ENCODE peak calls at places on chromosomes 13 and 19, in ten cellular contexts. P, O, V, Z, S, K, Y, B, A and D are unnamed samples.

GRCh38 chr19:12952488-12953455 is 4.3 kb downstream of the GADD45GIP1 start:
- DNase-seq in S (no peak), O (no peak), V (no peak), K (no peak), Z (peak; percentile 89), B (no peak), A (peak; percentile 89), P (peak; percentile 35), Y (peak; percentile 88), D (no peak)

GRCh38 chr13:97259787-97260641 is 37.9 kb downstream of the MBNL2 start:
- DNase-seq in Y (peak; percentile 84), B (no peak), Z (peak; percentile 86), P (no peak), S (no peak), O (no peak), A (peak; percentile 74), V (no peak), K (peak; percentile 53), D (no peak)

GRCh38 chr19:47239610-47240296 is 8.8 kb upstream of the BBC3 start:
- DNase-seq in P (no peak), K (no peak), A (peak; percentile 37), B (no peak), S (no peak), Z (peak; percentile 71), V (peak; percentile 66), Y (peak; percentile 47), O (no peak), D (no peak)

GRCh38 chr13:51000576-51001260 is 91.1 kb downstream of the RNASEH2B start:
- DNase-seq in S (no peak), V (no peak), Y (peak; percentile 42), K (no peak), A (peak; percentile 80), P (no peak), O (peak; percentile 40), B (peak; percentile 11), Z (peak; percentile 66), D (peak; percentile 38)

GRCh38 chr19:815775-816499 is 5.8 kb downstream of the PLPPR3 start:
- DNase-seq in P (no peak), K (no peak), B (no peak), A (no peak), Y (no peak), O (no peak), V (no peak), Z (no peak), S (no peak), D (no peak)

GRCh38 chr19:35742121-35742724 is at the start of gene IGFLR1:
- DNase-seq in B (no peak), Z (no peak), S (no peak), K (no peak), P (no peak), A (no peak), V (peak; percentile 70), O (no peak), Y (no peak), D (no peak)

GRCh38 chr13:98265669-98266551 is 88.8 kb upstream of the RNF113B start:
- DNase-seq in Z (no peak), A (peak; percentile 65), O (no peak), Y (peak; percentile 64), B (no peak), S (no peak), V (no peak), K (no peak), P (no peak), D (peak; percentile 51)

GRCh38 chr13:95298971-95299627 is 2.2 kb downstream of the ABCC4 start:
- DNase-seq in P (no peak), Y (peak; percentile 94), Z (peak; percentile 72), S (no peak), K (no peak), B (peak; percentile 71), V (no peak), O (no peak), A (peak; percentile 82), D (peak; percentile 64)

GRCh38 chr19:52991484-52991883 is 22.2 kb upstream of the ERVV-1 start:
- DNase-seq in Y (peak; percentile 37), P (no peak), B (no peak), V (no peak), K (no peak), S (peak; percentile 4), O (peak; percentile 2), Z (peak; percentile 46), A (peak; percentile 52), D (no peak)

GRCh38 chr19:14162871-14163297 is 26.5 kb upstream of the ASF1B start:
- DNase-seq in O (no peak), Y (no peak), K (no peak), S (no peak), P (no peak), A (no peak), B (no peak), Z (no peak), V (no peak), D (no peak)

DNA sequence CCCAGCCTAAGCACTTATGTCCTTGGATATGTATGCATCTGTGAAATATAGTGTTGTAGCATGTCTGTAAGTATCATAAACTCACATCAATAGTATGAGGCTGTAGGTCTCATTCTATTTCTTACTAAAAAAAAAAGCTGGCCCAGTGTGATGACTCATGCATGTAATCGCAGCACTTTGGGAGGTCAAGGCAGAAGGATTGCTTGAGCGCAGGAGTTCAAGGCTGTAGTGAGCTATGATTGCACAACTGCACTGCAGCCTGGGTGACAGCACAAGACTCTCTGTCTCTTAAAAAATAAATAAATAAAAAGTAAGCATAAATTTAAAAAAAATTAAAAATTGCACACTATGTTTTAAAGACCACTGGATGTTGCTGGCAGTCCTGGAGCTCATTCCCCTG is 79.1 kb upstream of the SPATA13 start:
- DNase-seq in Z (peak; percentile 40), Y (peak; percentile 58), S (no peak), B (no peak), P (no peak), V (no peak), K (no peak), A (peak; percentile 75), O (no peak), D (no peak)
- H3K4me3 ChIP-seq in Z (no peak overlapping the region), Y (no peak overlapping the region), S (no peak overlapping the region), B (no peak overlapping the region), P (no peak overlapping the region), V (no peak overlapping the region), K (no peak overlapping the region), A (no peak overlapping the region), O (no peak overlapping the region), D (no peak overlapping the region)

GRCh38 chr13:47459512-47459911 is 541.6 kb downstream of the SUCLA2 start:
- DNase-seq in V (no peak), Y (peak; percentile 43), B (no peak), A (peak; percentile 75), K (no peak), O (no peak), S (no peak), Z (peak; percentile 61), P (no peak), D (no peak)

GRCh38 chr13:47457631-47458030 is 543.4 kb downstream of the SUCLA2 start:
- DNase-seq in Y (peak; percentile 49), V (no peak), K (peak; percentile 67), Z (peak; percentile 64), O (peak; percentile 43), P (no peak), A (peak; percentile 86), B (no peak), S (no peak), D (no peak)

GRCh38 chr13:47454986-47455385 is 546.1 kb downstream of the SUCLA2 start:
- DNase-seq in S (no peak), Y (peak; percentile 40), A (peak; percentile 57), Z (peak; percentile 56), O (peak; percentile 20), V (no peak), B (no peak), K (no peak), P (no peak), D (no peak)

DNA sequence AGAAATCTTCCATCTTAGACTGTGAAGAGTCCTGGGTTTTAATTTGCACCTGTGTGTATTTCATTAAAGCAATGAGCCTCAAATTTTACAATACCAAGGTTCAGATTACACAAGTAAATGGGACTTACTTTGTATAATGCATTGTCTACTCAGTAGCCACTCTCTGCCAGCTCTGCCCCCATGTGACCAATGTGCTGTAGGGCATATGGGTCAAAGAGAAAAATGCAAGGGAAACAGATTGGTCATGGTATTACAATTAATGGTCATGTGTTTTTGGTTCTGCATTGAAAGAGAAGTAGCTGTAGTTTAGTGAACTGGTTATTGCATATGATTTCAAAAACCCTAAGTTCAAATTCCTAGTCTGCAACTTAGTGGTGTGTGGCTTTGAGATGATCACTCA is 545.5 kb downstream of the SUCLA2 start:
- DNase-seq in Z (no peak), Y (no peak), P (no peak), B (no peak), S (no peak), A (no peak), K (no peak), V (no peak), O (no peak), D (no peak)
- TF ChIP-seq CTCF in Z (peak; percentile 11), Y (no peak), P (no peak), B (peak; percentile 3), S (no peak), A (peak; percentile 12), K (no peak), V (no peak), O (no peak), D (peak; percentile 15)

DNA sequence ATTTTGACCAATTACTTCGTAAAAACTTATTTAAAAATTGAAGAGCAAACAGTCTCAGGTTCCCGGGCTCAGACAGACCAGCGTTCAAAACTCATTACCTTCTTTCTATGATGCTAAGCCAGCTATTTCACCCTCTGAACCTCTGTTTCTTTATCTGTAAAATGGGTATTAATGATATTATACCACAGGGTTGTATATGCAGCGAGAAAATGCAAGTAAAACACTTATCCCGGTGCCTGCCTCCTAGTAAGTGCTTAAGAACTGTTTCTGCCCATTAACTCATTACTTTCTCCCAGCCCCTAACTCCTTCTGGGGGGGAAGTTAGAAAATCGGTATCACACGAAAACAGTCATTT is 410 bp upstream of the PAK4 start:
- DNase-seq in S (no peak), Y (no peak), B (no peak), O (no peak), V (no peak), A (no peak), P (no peak), K (no peak), Z (no peak), D (no peak)
- H3K4me3 ChIP-seq in S (peak overlapping the region; percentile 41), Y (peak overlapping the region; percentile 41), B (peak overlapping the region; percentile 53), O (peak overlapping the region; percentile 15), V (peak overlapping the region; percentile 91), A (peak overlapping the region; percentile 5), P (peak overlapping the region; percentile 68), K (peak overlapping the region; percentile 45), Z (peak overlapping the region; percentile 48), D (no peak overlapping the region)

GRCh38 chr13:36337938-36338337 is 8.3 kb downstream of the SPART start:
- DNase-seq in K (no peak), V (no peak), Z (no peak), S (no peak), Y (no peak), O (no peak), B (no peak), A (no peak), P (no peak), D (no peak)
- TF ChIP-seq CTCF in K (no peak), V (no peak), Z (no peak), S (no peak), Y (no peak), O (no peak), B (no peak), A (no peak), P (no peak), D (no peak)

DNA sequence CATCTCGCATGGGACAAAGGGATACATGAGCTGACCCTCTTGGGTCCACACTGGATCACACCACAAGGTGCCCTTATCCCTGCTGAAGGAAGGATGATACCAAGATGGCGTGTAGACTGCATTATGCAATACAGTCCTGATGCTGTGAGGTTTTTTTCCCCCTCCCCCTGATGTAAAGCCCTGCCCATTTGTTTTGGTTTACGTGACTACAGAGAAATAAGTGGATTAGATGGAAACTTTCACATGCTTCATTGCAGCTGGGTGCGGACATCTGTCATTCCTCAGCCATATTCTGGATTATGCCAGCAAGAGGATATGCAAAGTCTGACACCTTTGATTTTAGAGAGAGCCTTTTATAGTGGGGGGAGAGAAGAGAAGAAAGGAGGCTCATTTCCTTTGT is 321.0 kb downstream of the ZNF536 start:
- DNase-seq in B (no peak), S (no peak), O (no peak), Z (no peak), Y (no peak), K (no peak), A (no peak), P (no peak), V (no peak), D (no peak)
- H3K4me3 ChIP-seq in B (no peak overlapping the region), S (no peak overlapping the region), O (no peak overlapping the region), Z (no peak overlapping the region), Y (no peak overlapping the region), K (no peak overlapping the region), A (no peak overlapping the region), P (no peak overlapping the region), V (no peak overlapping the region), D (no peak overlapping the region)